ENCODE peak calls at places on chromosome 18, in four cellular contexts. V is tibial artery, J is GM13976, Z is cardiac muscle cell. O is an unnamed sample.

GRCh38 chr18:75227535-75227934 is 16.9 kb downstream of the TSHZ1 start:
- DNase-seq in V (no peak), J (no peak), Z (peak; percentile 23), O (no peak)

GRCh38 chr18:500556-501405 is at the start of gene COLEC12:
- DNase-seq in V (no peak), J (peak; percentile 32), Z (peak; percentile 61), O (peak; percentile 53)

GRCh38 chr18:25033747-25034471 is 318.1 kb downstream of the ZNF521 start:
- DNase-seq in V (no peak), J (no peak), Z (no peak), O (no peak)

GRCh38 chr18:54254265-54254758 is 15.0 kb upstream of the POLI start:
- DNase-seq in V (no peak), J (no peak), Z (peak; percentile 58), O (no peak)

GRCh38 chr18:40159141-40160017 is 1795.7 kb upstream of the PIK3C3 start:
- DNase-seq in V (no peak), J (no peak), Z (peak; percentile 68), O (peak; percentile 52)

GRCh38 chr18:24862225-24862893 is 401.9 kb downstream of the HRH4 start:
- DNase-seq in V (no peak), J (no peak), Z (no peak), O (peak; percentile 25)

GRCh38 chr18:46958209-46958608 is 40.8 kb downstream of the KATNAL2 start:
- DNase-seq in V (no peak), J (no peak), Z (no peak), O (no peak)

GRCh38 chr18:13528739-13529392 is 197.5 kb downstream of the FAM210A start:
- DNase-seq in V (no peak), J (no peak), Z (no peak), O (no peak)

GRCh38 chr18:4605222-4605621 is 150.1 kb upstream of the DLGAP1 start:
- DNase-seq in V (no peak), J (no peak), Z (no peak), O (no peak)

GRCh38 chr18:13269599-13270011 is 51.0 kb downstream of the LDLRAD4 start:
- DNase-seq in V (peak; percentile 46), J (no peak), Z (peak; percentile 9), O (no peak)

GRCh38 chr18:7637269-7637668 is 70.2 kb downstream of the PTPRM start:
- DNase-seq in V (no peak), J (no peak), Z (peak; percentile 18), O (no peak)

GRCh38 chr18:75247041-75247551 is 36.5 kb downstream of the TSHZ1 start:
- DNase-seq in V (no peak), J (no peak), Z (peak; percentile 73), O (no peak)

GRCh38 chr18:3848316-3848715 is 398.3 kb downstream of the TGIF1 start:
- DNase-seq in V (no peak), J (no peak), Z (no peak), O (no peak)

GRCh38 chr18:3345885-3346284 is 84.0 kb downstream of the MYL12B start:
- DNase-seq in V (no peak), J (no peak), Z (peak; percentile 52), O (no peak)

O was measured in mesendoderm.